ENCODE peak calls at places on chromosomes 6 and 20, in eight cellular contexts. I is stimulated activated CD4-positive, alpha-beta T cell treated with anti-CD3 and anti-CD28 coated beads, TNF-alpha, amount 100 ng/mL, for 24 hours; M is NCI-H2081; D is Kasumi-1; R is neuronal stem cell; O is NB4; X is T-helper 2 cell; J is dorsolateral prefrontal cortex. H is an unnamed sample.

GRCh38 chr6:131846023-131846663 is 38.3 kb downstream of the ENPP1 start:
- DNase-seq in X (no peak), R (no peak), I (no peak), M (no peak), O (no peak), D (no peak), J (no peak), H (no peak)

GRCh38 chr6:149271348-149272340 is 45.9 kb upstream of the TAB2 start:
- DNase-seq in D (peak; percentile 59), X (peak; percentile 77), J (no peak), I (peak; percentile 34), R (no peak), M (no peak), O (peak; percentile 97), H (no peak)

GRCh38 chr6:31877651-31878161 is 1.1 kb downstream of the SLC44A4 start:
- DNase-seq in M (no peak), X (no peak), O (no peak), D (no peak), I (no peak), J (no peak), R (no peak), H (no peak)

GRCh38 chr6:133447924-133448323 is 206.8 kb downstream of the EYA4 start:
- DNase-seq in J (no peak), D (no peak), R (no peak), O (peak; percentile 6), I (no peak), M (no peak), X (no peak), H (no peak)

GRCh38 chr20:61056136-61056535 is 195.9 kb upstream of the CDH4 start:
- DNase-seq in D (no peak), O (no peak), I (no peak), R (no peak), M (no peak), X (no peak), J (no peak), H (no peak)

GRCh38 chr20:37651932-37652331 is 41.9 kb upstream of the CTNNBL1 start:
- DNase-seq in O (peak; percentile 69), M (no peak), I (no peak), J (peak; percentile 10), R (peak; percentile 59), X (peak; percentile 32), D (peak; percentile 55), H (no peak)

GRCh38 chr6:6235786-6236185 is 84.7 kb downstream of the F13A1 start:
- DNase-seq in R (no peak), J (no peak), M (no peak), I (no peak), X (no peak), D (no peak), O (no peak), H (no peak)

GRCh38 chr6:170034294-170034693 is 256.6 kb downstream of the DLL1 start:
- DNase-seq in R (no peak), I (no peak), O (no peak), J (peak; percentile 33), M (no peak), D (no peak), X (no peak), H (no peak)

GRCh38 chr20:59584278-59584925 is 19.9 kb upstream of the PHACTR3 start:
- DNase-seq in X (no peak), J (no peak), I (no peak), D (no peak), M (no peak), O (no peak), R (no peak), H (no peak)

GRCh38 chr6:73585566-73586415 is 65.0 kb upstream of the EEF1A1 start:
- DNase-seq in D (peak; percentile 89), I (peak; percentile 21), J (peak; percentile 46), X (peak; percentile 82), M (no peak), O (peak; percentile 90), R (no peak), H (peak; percentile 92)

GRCh38 chr6:80637312-80637711 is 530.8 kb downstream of the BCKDHB start:
- DNase-seq in I (no peak), M (no peak), J (no peak), O (peak; percentile 81), X (peak; percentile 2), D (peak; percentile 77), R (no peak), H (no peak)

GRCh38 chr6:123418101-123418500 is 218.6 kb downstream of the TRDN start:
- DNase-seq in I (no peak), O (no peak), M (no peak), X (no peak), D (no peak), J (no peak), R (no peak), H (no peak)

GRCh38 chr6:160431231-160431630 is 83.1 kb downstream of the SLC22A3 start:
- DNase-seq in I (no peak), J (no peak), X (no peak), M (no peak), O (no peak), D (no peak), R (no peak), H (no peak)

GRCh38 chr6:105917038-105917695 is 169.0 kb upstream of the PRDM1 start:
- DNase-seq in X (no peak), I (no peak), M (no peak), R (no peak), J (no peak), D (no peak), O (no peak), H (no peak)

GRCh38 chr20:16518068-16518783 is 55.0 kb downstream of the KIF16B start:
- DNase-seq in D (peak; percentile 70), M (peak; percentile 46), R (peak; percentile 9), X (peak; percentile 34), I (no peak), J (peak; percentile 47), O (peak; percentile 46), H (peak; percentile 38)

GRCh38 chr6:31354248-31354647 is 2.7 kb downstream of the HLA-B start:
- DNase-seq in X (no peak), I (no peak), D (no peak), R (no peak), J (no peak), O (no peak), M (no peak), H (no peak)

GRCh38 chr6:46042355-46042999 is 26.8 kb upstream of the CLIC5 start:
- DNase-seq in O (peak; percentile 59), I (no peak), X (peak; percentile 50), R (peak; percentile 21), J (no peak), D (peak; percentile 79), M (peak; percentile 52), H (peak; percentile 42)

GRCh38 chr20:63969851-63970713 is at the start of gene ZNF512B:
- DNase-seq in M (peak; percentile 74), R (no peak), J (no peak), I (no peak), O (peak; percentile 76), X (peak; percentile 83), D (no peak), H (peak; percentile 50)

GRCh38 chr20:10504893-10505292 is 69.8 kb downstream of the SLX4IP start:
- DNase-seq in X (no peak), M (no peak), D (peak; percentile 21), O (peak; percentile 88), J (no peak), R (no peak), I (no peak), H (no peak)

GRCh38 chr20:34980543-34981213 is 25.0 kb downstream of the MYH7B start:
- DNase-seq in R (no peak), X (no peak), D (no peak), J (no peak), I (no peak), O (no peak), M (no peak), H (peak; percentile 55)

GRCh38 chr6:26309731-26310142 is 55.3 kb upstream of the BTN3A2 start:
- DNase-seq in X (peak; percentile 67), D (no peak), R (no peak), O (peak; percentile 58), I (no peak), J (no peak), M (no peak), H (no peak)

GRCh38 chr6:53673138-53673801 is 7.7 kb upstream of the KLHL31 start:
- DNase-seq in R (no peak), D (no peak), O (peak; percentile 9), X (no peak), M (no peak), I (no peak), J (no peak), H (no peak)

GRCh38 chr6:110705543-110705942 is 109.7 kb downstream of the CDK19 start:
- DNase-seq in M (no peak), X (no peak), J (no peak), D (no peak), I (no peak), R (no peak), O (no peak), H (no peak)

GRCh38 chr6:138099832-138100231 is 7.4 kb downstream of the PERP start:
- DNase-seq in J (no peak), R (no peak), I (no peak), O (no peak), D (no peak), X (no peak), M (no peak), H (no peak)

GRCh38 chr6:30159988-30160387 is 1.0 kb downstream of the TRIM10 start:
- DNase-seq in D (no peak), X (no peak), M (no peak), I (no peak), R (no peak), O (no peak), J (no peak), H (no peak)

GRCh38 chr6:36200998-36201596 is 4.6 kb downstream of the BRPF3 start:
- DNase-seq in X (no peak), D (no peak), R (no peak), I (no peak), O (no peak), M (no peak), J (no peak), H (no peak)

GRCh38 chr6:72580281-72580940 is 41.5 kb upstream of the KCNQ5 start:
- DNase-seq in M (peak; percentile 58), R (no peak), X (peak; percentile 21), I (no peak), D (peak; percentile 95), O (peak; percentile 90), J (peak; percentile 30), H (no peak)

GRCh38 chr20:63858393-63859165 is 2.7 kb upstream of the ABHD16B start:
- DNase-seq in J (no peak), R (peak; percentile 51), X (no peak), D (peak; percentile 42), I (no peak), M (no peak), O (peak; percentile 88), H (no peak)

GRCh38 chr6:2810092-2810671 is 31.5 kb downstream of the SERPINB1 start:
- DNase-seq in J (no peak), O (peak; percentile 89), R (no peak), X (no peak), I (no peak), D (no peak), M (no peak), H (no peak)

GRCh38 chr6:160110724-160111123 is 10.9 kb upstream of the SLC22A1 start:
- DNase-seq in O (no peak), M (no peak), R (no peak), I (no peak), J (no peak), D (no peak), X (no peak), H (no peak)

GRCh38 chr20:47620808-47621805 is 119.4 kb downstream of the NCOA3 start:
- DNase-seq in X (peak; percentile 71), O (peak; percentile 70), R (peak; percentile 18), M (peak; percentile 40), J (no peak), D (peak; percentile 56), I (no peak), H (peak; percentile 21)

GRCh38 chr20:38127920-38128528 is 37.0 kb downstream of the TGM2 start:
- DNase-seq in J (no peak), O (no peak), D (no peak), X (no peak), R (no peak), M (no peak), I (no peak), H (no peak)

GRCh38 chr6:162099685-162100084 is 627.9 kb downstream of the PRKN start:
- DNase-seq in X (no peak), D (peak; percentile 65), I (no peak), O (peak; percentile 82), R (no peak), J (no peak), M (no peak), H (no peak)

GRCh38 chr6:113047148-113047547 is 700.0 kb downstream of the RFPL4B start:
- DNase-seq in R (no peak), M (no peak), O (no peak), J (no peak), D (no peak), I (no peak), X (no peak), H (no peak)

H was measured in HAP-1.